ENCODE peak calls at places on chromosomes 11 and 22, in four cellular contexts. One of them, this sample, is unnamed.

GRCh38 chr11:2298131-2298794 is 3.5 kb downstream of the C11orf21 start:
- DNase-seq in right lobe of liver: no peak
- DNase-seq in body of pancreas: no peak
- DNase-seq in tibial nerve: no peak
- DNase-seq in this sample: peak; percentile 78

GRCh38 chr11:62671272-62671603 is 235 bp upstream of the UQCC3 start:
- DNase-seq in right lobe of liver: no peak
- DNase-seq in body of pancreas: no peak
- DNase-seq in tibial nerve: no peak
- DNase-seq in this sample: no peak

GRCh38 chr11:5226732-5227327 is at the start of gene HBB:
- DNase-seq in right lobe of liver: no peak
- DNase-seq in body of pancreas: no peak
- DNase-seq in tibial nerve: no peak
- DNase-seq in this sample: no peak

GRCh38 chr11:6418958-6419611 is at the start of gene APBB1:
- DNase-seq in right lobe of liver: peak; percentile 65
- DNase-seq in body of pancreas: peak; percentile 74
- DNase-seq in tibial nerve: peak; percentile 58
- DNase-seq in this sample: no peak

GRCh38 chr22:27531782-27532530 is 269.6 kb downstream of the MN1 start:
- DNase-seq in right lobe of liver: no peak
- DNase-seq in body of pancreas: no peak
- DNase-seq in tibial nerve: no peak
- DNase-seq in this sample: no peak

GRCh38 chr22:42747701-42748513 is 27.2 kb upstream of the A4GALT start:
- DNase-seq in right lobe of liver: no peak
- DNase-seq in body of pancreas: no peak
- DNase-seq in tibial nerve: no peak
- DNase-seq in this sample: no peak

GRCh38 chr11:124877631-124878496 is 12.6 kb downstream of the ROBO3 start:
- DNase-seq in right lobe of liver: peak; percentile 46
- DNase-seq in body of pancreas: no peak
- DNase-seq in tibial nerve: no peak
- DNase-seq in this sample: peak; percentile 84

GRCh38 chr11:46305295-46305694 is 27.8 kb downstream of the CREB3L1 start:
- DNase-seq in right lobe of liver: no peak
- DNase-seq in body of pancreas: no peak
- DNase-seq in tibial nerve: no peak
- DNase-seq in this sample: no peak

GRCh38 chr22:41127447-41127846 is 35.1 kb downstream of the EP300 start:
- DNase-seq in right lobe of liver: no peak
- DNase-seq in body of pancreas: no peak
- DNase-seq in tibial nerve: no peak
- DNase-seq in this sample: no peak

GRCh38 chr11:31477528-31478255 is 31.7 kb downstream of the IMMP1L start:
- DNase-seq in right lobe of liver: no peak
- DNase-seq in body of pancreas: no peak
- DNase-seq in tibial nerve: no peak
- DNase-seq in this sample: no peak

GRCh38 chr22:23779083-23779482 is 6.4 kb downstream of the MMP11 start:
- DNase-seq in right lobe of liver: no peak
- DNase-seq in body of pancreas: no peak
- DNase-seq in tibial nerve: no peak
- DNase-seq in this sample: no peak

GRCh38 chr22:18078329-18079041 is 695 bp downstream of the PEX26 start:
- DNase-seq in right lobe of liver: peak; percentile 74
- DNase-seq in body of pancreas: peak; percentile 64
- DNase-seq in tibial nerve: no peak
- DNase-seq in this sample: peak; percentile 84

GRCh38 chr22:17717708-17718107 is 56.6 kb downstream of the BID start:
- DNase-seq in right lobe of liver: no peak
- DNase-seq in body of pancreas: no peak
- DNase-seq in tibial nerve: no peak
- DNase-seq in this sample: no peak

GRCh38 chr11:22634897-22635629 is 9.4 kb upstream of the FANCF start:
- DNase-seq in right lobe of liver: peak; percentile 58
- DNase-seq in body of pancreas: peak; percentile 47
- DNase-seq in tibial nerve: no peak
- DNase-seq in this sample: no peak

GRCh38 chr11:76835030-76835429 is 25.7 kb upstream of the ACER3 start:
- DNase-seq in right lobe of liver: no peak
- DNase-seq in body of pancreas: no peak
- DNase-seq in tibial nerve: no peak
- DNase-seq in this sample: no peak

GRCh38 chr22:41504397-41504796 is 35.5 kb downstream of the ACO2 start:
- DNase-seq in right lobe of liver: no peak
- DNase-seq in body of pancreas: no peak
- DNase-seq in tibial nerve: no peak
- DNase-seq in this sample: no peak

GRCh38 chr11:116842117-116842516 is 4.7 kb upstream of the APOA1 start:
- DNase-seq in right lobe of liver: no peak
- DNase-seq in body of pancreas: no peak
- DNase-seq in tibial nerve: no peak
- DNase-seq in this sample: no peak

GRCh38 chr22:38443675-38444521 is 11.1 kb downstream of the KCNJ4 start:
- DNase-seq in right lobe of liver: no peak
- DNase-seq in body of pancreas: no peak
- DNase-seq in tibial nerve: no peak
- DNase-seq in this sample: no peak

GRCh38 chr11:95335989-95336388 is 105.0 kb upstream of the SESN3 start:
- DNase-seq in right lobe of liver: no peak
- DNase-seq in body of pancreas: no peak
- DNase-seq in tibial nerve: no peak
- DNase-seq in this sample: no peak

GRCh38 chr11:102330226-102330625 is 12.9 kb downstream of the BIRC3 start:
- DNase-seq in right lobe of liver: no peak
- DNase-seq in body of pancreas: no peak
- DNase-seq in tibial nerve: no peak
- DNase-seq in this sample: no peak

GRCh38 chr11:76397383-76397782 is 16.3 kb downstream of the GVQW3 start:
- DNase-seq in right lobe of liver: no peak
- DNase-seq in body of pancreas: no peak
- DNase-seq in tibial nerve: no peak
- DNase-seq in this sample: no peak

GRCh38 chr11:69215216-69215615 is 59.5 kb downstream of the SMIM38 start:
- DNase-seq in right lobe of liver: no peak
- DNase-seq in body of pancreas: no peak
- DNase-seq in tibial nerve: no peak
- DNase-seq in this sample: no peak

GRCh38 chr11:102317099-102317767 is at the start of gene BIRC3:
- DNase-seq in right lobe of liver: peak; percentile 93
- DNase-seq in body of pancreas: peak; percentile 89
- DNase-seq in tibial nerve: peak; percentile 80
- DNase-seq in this sample: peak; percentile 92

GRCh38 chr11:4884341-4884740 is 2.6 kb downstream of the OR51T1 start:
- DNase-seq in right lobe of liver: no peak
- DNase-seq in body of pancreas: no peak
- DNase-seq in tibial nerve: no peak
- DNase-seq in this sample: no peak

GRCh38 chr22:40746428-40747220 is 67.3 kb downstream of the MCHR1 start:
- DNase-seq in right lobe of liver: no peak
- DNase-seq in body of pancreas: no peak
- DNase-seq in tibial nerve: no peak
- DNase-seq in this sample: no peak

GRCh38 chr11:70569996-70570692 is 171.8 kb downstream of the CTTN start:
- DNase-seq in right lobe of liver: no peak
- DNase-seq in body of pancreas: no peak
- DNase-seq in tibial nerve: no peak
- DNase-seq in this sample: no peak

GRCh38 chr11:58429273-58429672 is 1.4 kb upstream of the OR5B2 start:
- DNase-seq in right lobe of liver: no peak
- DNase-seq in body of pancreas: no peak
- DNase-seq in tibial nerve: no peak
- DNase-seq in this sample: no peak

GRCh38 chr11:132638421-132638820 is 893.9 kb downstream of the OPCML start:
- DNase-seq in right lobe of liver: no peak
- DNase-seq in body of pancreas: no peak
- DNase-seq in tibial nerve: no peak
- DNase-seq in this sample: no peak

GRCh38 chr22:22748297-22748743 is 103.9 kb downstream of the GGTLC2 start:
- DNase-seq in right lobe of liver: no peak
- DNase-seq in body of pancreas: peak; percentile 68
- DNase-seq in tibial nerve: peak; percentile 75
- DNase-seq in this sample: peak; percentile 35
- TF ChIP-seq CTCF in right lobe of liver: peak; percentile 73
- TF ChIP-seq CTCF in body of pancreas: peak; percentile 72
- TF ChIP-seq CTCF in tibial nerve: peak; percentile 40
- TF ChIP-seq CTCF in this sample: no peak

GRCh38 chr22:45163417-45164216 is at the start of gene NUP50:
- DNase-seq in right lobe of liver: peak; percentile 97
- DNase-seq in body of pancreas: peak; percentile 96
- DNase-seq in tibial nerve: peak; percentile 88
- DNase-seq in this sample: peak; percentile 99
- TF ChIP-seq POLR2A in right lobe of liver: peak; percentile 94
- TF ChIP-seq POLR2A in body of pancreas: peak; percentile 53
- TF ChIP-seq POLR2A in tibial nerve: peak; percentile 74
- TF ChIP-seq POLR2A in this sample: no peak

DNA sequence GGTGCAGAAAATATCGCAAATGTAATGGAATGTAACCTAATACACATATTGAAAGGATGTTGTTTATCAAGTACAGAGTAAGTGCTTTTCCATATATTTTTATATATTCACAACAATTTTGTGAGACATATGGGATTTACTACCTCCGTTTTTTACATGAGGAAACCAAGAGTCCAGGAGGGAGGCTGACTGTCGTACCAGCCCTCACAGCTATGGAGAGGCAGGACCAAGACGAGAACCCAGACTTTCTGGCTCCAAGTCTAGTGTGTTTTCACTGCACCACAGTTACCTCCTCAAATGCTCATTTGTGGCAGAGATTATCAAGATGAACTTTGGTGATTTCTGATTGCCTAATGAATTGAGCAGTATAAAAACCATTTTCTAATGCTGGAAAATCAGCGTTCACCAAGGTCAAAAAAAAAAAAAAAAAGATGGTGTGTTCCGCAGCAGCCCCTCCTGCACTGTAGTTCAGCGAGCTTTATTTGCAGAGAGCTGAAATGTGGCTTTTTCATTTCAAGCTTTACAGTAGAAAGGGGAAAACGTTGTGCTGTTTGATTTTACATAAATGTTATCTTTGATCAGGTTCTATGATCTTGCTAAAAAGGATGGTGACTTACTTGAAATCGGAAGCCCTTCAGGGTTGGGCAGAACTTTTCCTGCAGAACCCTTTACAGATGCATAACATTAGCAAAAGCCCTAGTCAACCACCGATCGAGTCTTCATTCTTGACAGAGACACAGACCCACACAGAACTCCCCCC is 44.7 kb upstream of the WEE1 start:
- DNase-seq in right lobe of liver: no peak
- DNase-seq in body of pancreas: no peak
- DNase-seq in tibial nerve: no peak
- DNase-seq in this sample: no peak
- TF ChIP-seq CTCF in right lobe of liver: no peak
- TF ChIP-seq CTCF in body of pancreas: no peak
- TF ChIP-seq CTCF in tibial nerve: no peak
- TF ChIP-seq CTCF in this sample: no peak

DNA sequence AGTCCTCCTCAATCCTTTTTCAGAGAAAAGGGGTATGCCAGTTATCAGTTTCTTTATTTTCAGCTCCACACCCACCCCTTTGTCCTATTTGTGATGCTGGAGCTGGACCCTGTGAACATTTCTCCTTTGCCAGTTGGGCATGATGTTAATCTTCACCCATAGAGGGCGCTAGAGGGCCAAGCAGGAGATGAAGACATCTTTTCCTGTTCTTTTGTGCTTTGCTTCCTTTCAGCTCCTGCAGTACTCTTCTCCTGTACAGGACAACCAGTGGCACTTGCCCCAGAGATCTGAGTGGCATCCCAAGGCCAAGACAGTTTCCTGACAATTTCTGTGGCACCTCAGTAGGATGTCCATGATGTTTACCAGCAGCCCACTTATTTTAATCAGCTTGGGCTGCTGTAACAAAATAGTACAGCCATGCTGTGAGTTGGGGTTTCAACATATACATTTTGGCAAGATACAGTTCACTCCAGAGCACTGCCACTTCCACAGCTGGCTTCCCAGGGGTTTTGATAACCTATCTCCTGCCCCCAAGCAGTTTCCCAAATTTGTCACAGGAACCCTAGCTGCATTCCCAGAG is 4.6 kb downstream of the SAA2 start:
- DNase-seq in right lobe of liver: no peak
- DNase-seq in body of pancreas: peak; percentile 61
- DNase-seq in tibial nerve: peak; percentile 63
- DNase-seq in this sample: peak; percentile 45
- TF ChIP-seq POLR2A in right lobe of liver: peak; percentile 32
- TF ChIP-seq POLR2A in body of pancreas: no peak
- TF ChIP-seq POLR2A in tibial nerve: no peak
- TF ChIP-seq POLR2A in this sample: no peak

GRCh38 chr22:30868663-30869385 is 99.8 kb downstream of the MORC2 start:
- DNase-seq in right lobe of liver: peak; percentile 38
- DNase-seq in body of pancreas: peak; percentile 3
- DNase-seq in tibial nerve: no peak
- DNase-seq in this sample: peak; percentile 53

GRCh38 chr22:30865656-30866055 is 102.9 kb downstream of the MORC2 start:
- DNase-seq in right lobe of liver: peak; percentile 17
- DNase-seq in body of pancreas: no peak
- DNase-seq in tibial nerve: no peak
- DNase-seq in this sample: no peak

GRCh38 chr22:30866216-30866615 is 102.4 kb downstream of the MORC2 start:
- DNase-seq in right lobe of liver: peak; percentile 9
- DNase-seq in body of pancreas: no peak
- DNase-seq in tibial nerve: no peak
- DNase-seq in this sample: peak; percentile 72

GRCh38 chr22:30867746-30868662 is 100.6 kb downstream of the MORC2 start:
- DNase-seq in right lobe of liver: peak; percentile 40
- DNase-seq in body of pancreas: peak; percentile 2
- DNase-seq in tibial nerve: no peak
- DNase-seq in this sample: no peak

DNA sequence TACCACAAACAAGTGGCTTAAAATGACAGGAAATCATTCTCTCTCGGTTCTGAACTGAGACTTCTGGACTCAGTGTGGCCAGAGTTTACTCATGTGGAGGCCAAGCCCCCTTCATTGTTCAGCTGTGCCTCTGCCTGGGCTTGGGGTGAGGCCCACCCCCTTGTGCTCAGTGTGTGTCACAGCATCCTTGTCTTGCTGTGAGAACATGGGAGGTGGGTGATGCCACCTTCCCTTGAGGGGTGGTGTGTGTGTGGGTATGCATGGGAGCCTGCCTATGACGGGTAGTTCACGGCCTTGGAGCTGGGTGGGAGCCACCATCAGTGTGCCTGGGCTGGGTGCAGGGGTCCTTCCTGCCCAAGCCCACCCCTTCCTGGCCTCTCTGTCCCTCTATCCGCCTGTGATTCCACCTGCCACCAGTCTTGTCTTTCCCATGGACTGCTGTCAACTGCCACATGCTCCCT is 101.7 kb downstream of the MORC2 start:
- DNase-seq in right lobe of liver: peak; percentile 35
- DNase-seq in body of pancreas: no peak
- DNase-seq in tibial nerve: no peak
- DNase-seq in this sample: peak; percentile 75
- TF ChIP-seq CTCF in right lobe of liver: no peak
- TF ChIP-seq CTCF in body of pancreas: no peak
- TF ChIP-seq CTCF in tibial nerve: no peak
- TF ChIP-seq CTCF in this sample: no peak

This sample was measured in lower leg skin.